ENCODE peak calls at places on chromosomes 1 and 21, in nine cellular contexts. B, M, S, G, Z, E, V, X and L are unnamed samples.

GRCh38 chr1:5680600-5680999 is 311.6 kb downstream of the NPHP4 start:
- DNase-seq in B (no peak), M (no peak), S (no peak), G (no peak), Z (no peak), E (no peak), V (no peak), X (no peak), L (no peak)

GRCh38 chr1:25476186-25477097 is 45.7 kb downstream of the MACO1 start:
- DNase-seq in B (no peak), M (no peak), S (no peak), G (no peak), Z (no peak), E (no peak), V (no peak), X (no peak), L (no peak)

GRCh38 chr1:194277927-194278326 is 1091.5 kb upstream of the B3GALT2 start:
- DNase-seq in B (no peak), M (no peak), S (no peak), G (no peak), Z (no peak), E (no peak), V (peak; percentile 70), X (no peak), L (no peak)

GRCh38 chr1:110433803-110434202 is 17.1 kb upstream of the PROK1 start:
- DNase-seq in B (peak; percentile 68), M (peak; percentile 40), S (peak; percentile 27), G (peak; percentile 59), Z (peak; percentile 70), E (peak; percentile 53), V (peak; percentile 27), X (no peak), L (peak; percentile 74)

GRCh38 chr1:185244015-185244747 is 72.9 kb downstream of the IVNS1ABP start:
- DNase-seq in B (no peak), M (no peak), S (no peak), G (peak; percentile 68), Z (no peak), E (peak; percentile 54), V (no peak), X (no peak), L (no peak)

GRCh38 chr1:12435639-12436344 is 182.2 kb downstream of the DHRS3 start:
- DNase-seq in B (no peak), M (no peak), S (no peak), G (no peak), Z (no peak), E (peak; percentile 69), V (peak; percentile 92), X (no peak), L (no peak)

GRCh38 chr1:97243973-97244560 is 522.5 kb downstream of the PTBP2 start:
- DNase-seq in B (no peak), M (no peak), S (no peak), G (peak; percentile 38), Z (no peak), E (peak; percentile 43), V (no peak), X (no peak), L (no peak)

GRCh38 chr1:89692601-89693503 is 59.9 kb downstream of the LRRC8C start:
- DNase-seq in B (no peak), M (no peak), S (no peak), G (peak; percentile 84), Z (no peak), E (peak; percentile 33), V (no peak), X (no peak), L (no peak)

GRCh38 chr1:65001238-65001792 is 35.0 kb upstream of the JAK1 start:
- DNase-seq in B (peak; percentile 86), M (no peak), S (peak; percentile 50), G (peak; percentile 70), Z (peak; percentile 89), E (peak; percentile 93), V (no peak), X (peak; percentile 72), L (peak; percentile 95)

GRCh38 chr21:42061195-42061865 is 9.8 kb upstream of the UMODL1 start:
- DNase-seq in B (peak; percentile 41), M (no peak), S (no peak), G (no peak), Z (peak; percentile 74), E (no peak), V (peak; percentile 96), X (peak; percentile 70), L (peak; percentile 74)

GRCh38 chr1:40868051-40868723 is 6.0 kb upstream of the CITED4 start:
- DNase-seq in B (no peak), M (no peak), S (no peak), G (peak; percentile 84), Z (no peak), E (no peak), V (no peak), X (no peak), L (no peak)

GRCh38 chr1:27342778-27343638 is 1.2 kb downstream of the SYTL1 start:
- DNase-seq in B (no peak), M (no peak), S (peak; percentile 76), G (no peak), Z (peak; percentile 79), E (no peak), V (no peak), X (peak; percentile 67), L (peak; percentile 24)

GRCh38 chr1:180288232-180288818 is 58.3 kb downstream of the LHX4 start:
- DNase-seq in B (no peak), M (no peak), S (peak; percentile 22), G (no peak), Z (peak; percentile 65), E (no peak), V (no peak), X (no peak), L (peak; percentile 80)

GRCh38 chr1:23019851-23020625 is 770 bp downstream of the KDM1A start:
- DNase-seq in B (no peak), M (peak; percentile 39), S (peak; percentile 34), G (peak; percentile 64), Z (peak; percentile 72), E (peak; percentile 51), V (peak; percentile 9), X (peak; percentile 20), L (peak; percentile 77)

GRCh38 chr1:15386128-15386824 is 23.4 kb upstream of the EFHD2 start:
- DNase-seq in B (no peak), M (no peak), S (no peak), G (peak; percentile 17), Z (no peak), E (no peak), V (no peak), X (no peak), L (no peak)

DNA sequence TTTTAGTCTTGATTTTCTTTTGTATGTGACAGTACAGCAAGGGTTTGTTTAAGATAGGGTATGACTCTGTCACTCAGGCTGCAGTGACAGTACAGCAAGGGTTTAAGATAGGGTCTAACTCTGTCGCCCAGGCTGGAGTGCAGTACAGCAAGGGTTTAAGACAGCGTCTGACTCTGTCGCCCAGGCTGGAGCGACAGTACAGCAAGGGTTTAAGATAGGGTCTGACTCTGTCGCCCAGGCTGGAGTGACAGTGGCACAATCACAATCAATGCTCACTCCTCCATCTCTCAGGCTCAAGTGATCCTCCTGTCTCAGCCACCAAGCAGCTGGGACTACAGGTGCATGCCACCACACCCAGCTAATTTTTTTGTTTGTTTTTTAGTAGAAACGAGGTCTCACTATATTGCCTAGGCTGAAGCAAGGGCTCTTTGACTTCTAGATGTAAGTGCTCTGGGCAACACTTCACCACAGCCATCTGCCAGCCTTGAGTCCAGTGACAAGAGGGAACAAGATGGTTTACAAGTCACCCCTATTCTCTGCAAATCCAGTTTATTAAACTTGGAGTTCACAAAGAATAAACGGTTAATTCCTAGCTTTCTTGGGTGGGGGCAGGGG is 965 bp upstream of the SH2D5 start:
- DNase-seq in B (no peak), M (no peak), S (no peak), G (no peak), Z (no peak), E (no peak), V (no peak), X (no peak), L (no peak)
- H3K4me3 ChIP-seq in B (peak overlapping the region; percentile 58), M (no peak overlapping the region), S (peak overlapping the region; percentile 47), G (no peak overlapping the region), Z (peak overlapping the region; percentile 63), E (no peak overlapping the region), V (peak overlapping the region; percentile 58), X (peak overlapping the region; percentile 61), L (peak overlapping the region; percentile 77)

GRCh38 chr1:59007820-59008598 is 224.2 kb upstream of the JUN start:
- DNase-seq in B (no peak), M (no peak), S (no peak), G (no peak), Z (no peak), E (peak; percentile 36), V (peak; percentile 71), X (no peak), L (no peak)

GRCh38 chr1:59006932-59007331 is 223.1 kb upstream of the JUN start:
- DNase-seq in B (no peak), M (no peak), S (no peak), G (no peak), Z (no peak), E (no peak), V (no peak), X (no peak), L (no peak)

GRCh38 chr1:59006309-59006698 is 222.5 kb upstream of the JUN start:
- DNase-seq in B (no peak), M (no peak), S (peak; percentile 34), G (no peak), Z (no peak), E (no peak), V (no peak), X (no peak), L (no peak)

GRCh38 chr1:59007429-59007819 is 223.6 kb upstream of the JUN start:
- DNase-seq in B (no peak), M (no peak), S (no peak), G (no peak), Z (no peak), E (no peak), V (no peak), X (no peak), L (no peak)

GRCh38 chr1:59008599-59009347 is 224.9 kb upstream of the JUN start:
- DNase-seq in B (no peak), M (no peak), S (no peak), G (peak; percentile 54), Z (no peak), E (no peak), V (no peak), X (no peak), L (no peak)
- H3K27ac ChIP-seq in B (peak overlapping the region; percentile 12), M (no peak overlapping the region), S (peak overlapping the region; percentile 62), G (no peak overlapping the region), Z (no peak overlapping the region), E (no peak overlapping the region), V (peak overlapping the region; percentile 44), X (no peak overlapping the region), L (no peak overlapping the region)

DNA sequence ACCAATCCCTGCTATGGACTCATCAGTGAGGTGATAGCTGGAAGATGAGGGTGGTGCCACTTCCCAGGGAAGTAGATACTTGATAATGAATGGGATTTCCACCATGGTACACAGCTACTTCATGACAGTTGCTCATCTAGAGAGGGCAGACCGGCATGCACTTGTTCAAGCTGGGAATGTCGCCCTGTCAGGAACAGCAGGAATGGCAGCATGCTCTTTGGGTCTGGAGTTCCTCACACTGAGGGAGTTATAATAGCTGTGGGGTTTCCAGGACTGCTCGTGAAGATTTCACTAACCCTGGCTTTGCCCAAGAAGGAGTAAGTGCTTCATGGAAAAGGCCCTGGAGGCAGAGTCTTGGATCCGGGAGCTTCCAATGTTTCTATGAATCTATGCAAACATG is 129.2 kb downstream of the PSMG1 start:
- DNase-seq in B (no peak), M (no peak), S (no peak), G (no peak), Z (no peak), E (no peak), V (no peak), X (no peak), L (no peak)
- H3K4me3 ChIP-seq in B (no peak overlapping the region), M (no peak overlapping the region), S (no peak overlapping the region), G (no peak overlapping the region), Z (no peak overlapping the region), E (no peak overlapping the region), V (no peak overlapping the region), X (no peak overlapping the region), L (no peak overlapping the region)

GRCh38 chr1:209266590-209267172 is 316.8 kb upstream of the CAMK1G start:
- DNase-seq in B (no peak), M (no peak), S (no peak), G (peak; percentile 5), Z (no peak), E (no peak), V (no peak), X (no peak), L (no peak)
- H3K27ac ChIP-seq in B (no peak overlapping the region), M (no peak overlapping the region), S (no peak overlapping the region), G (no peak overlapping the region), Z (no peak overlapping the region), E (no peak overlapping the region), V (no peak overlapping the region), X (no peak overlapping the region), L (no peak overlapping the region)